ENCODE peak calls at places on chromosome 12, in four cellular contexts. One of them, this sample, is unnamed.

GRCh38 chr12:86260183-86260582 is 4.0 kb upstream of the MGAT4C start:
- DNase-seq in mammary epithelial cell: no peak
- DNase-seq in glomerular endothelial cell: no peak
- DNase-seq in MM.1S: no peak
- DNase-seq in this sample: no peak

GRCh38 chr12:120466560-120467315 is 2.8 kb downstream of the SRSF9 start:
- DNase-seq in mammary epithelial cell: peak
- DNase-seq in glomerular endothelial cell: no peak
- DNase-seq in MM.1S: no peak
- DNase-seq in this sample: no peak

GRCh38 chr12:55707841-55708694 is at the start of gene ITGA7:
- DNase-seq in mammary epithelial cell: no peak
- DNase-seq in glomerular endothelial cell: no peak
- DNase-seq in MM.1S: peak
- DNase-seq in this sample: no peak

GRCh38 chr12:6469609-6470374 is 685 bp downstream of the VAMP1 start:
- DNase-seq in mammary epithelial cell: no peak
- DNase-seq in glomerular endothelial cell: no peak
- DNase-seq in MM.1S: peak
- DNase-seq in this sample: no peak

GRCh38 chr12:94767971-94768370 is 117.6 kb upstream of the TMCC3 start:
- DNase-seq in mammary epithelial cell: no peak
- DNase-seq in glomerular endothelial cell: no peak
- DNase-seq in MM.1S: no peak
- DNase-seq in this sample: no peak

GRCh38 chr12:74144396-74144795 is 393.2 kb upstream of the ATXN7L3B start:
- DNase-seq in mammary epithelial cell: no peak
- DNase-seq in glomerular endothelial cell: no peak
- DNase-seq in MM.1S: no peak
- DNase-seq in this sample: no peak

GRCh38 chr12:82955020-82955419 is 268.3 kb downstream of the TMTC2 start:
- DNase-seq in mammary epithelial cell: no peak
- DNase-seq in glomerular endothelial cell: no peak
- DNase-seq in MM.1S: no peak
- DNase-seq in this sample: no peak

GRCh38 chr12:119156401-119156800 is 22.3 kb upstream of the HSPB8 start:
- DNase-seq in mammary epithelial cell: no peak
- DNase-seq in glomerular endothelial cell: no peak
- DNase-seq in MM.1S: no peak
- DNase-seq in this sample: no peak

GRCh38 chr12:132839558-132840235 is 11.0 kb upstream of the GOLGA3 start:
- DNase-seq in mammary epithelial cell: no peak
- DNase-seq in glomerular endothelial cell: no peak
- DNase-seq in MM.1S: no peak
- DNase-seq in this sample: no peak

GRCh38 chr12:52346596-52346995 is 20.7 kb downstream of the KRT85 start:
- DNase-seq in mammary epithelial cell: no peak
- DNase-seq in glomerular endothelial cell: no peak
- DNase-seq in MM.1S: peak
- DNase-seq in this sample: no peak

GRCh38 chr12:57835366-57836288 is 10.9 kb downstream of the CTDSP2 start:
- DNase-seq in mammary epithelial cell: no peak
- DNase-seq in glomerular endothelial cell: no peak
- DNase-seq in MM.1S: no peak
- DNase-seq in this sample: no peak

GRCh38 chr12:81329088-81329487 is 251.2 kb downstream of the ACSS3 start:
- DNase-seq in mammary epithelial cell: peak
- DNase-seq in glomerular endothelial cell: no peak
- DNase-seq in MM.1S: peak
- DNase-seq in this sample: no peak

GRCh38 chr12:28489256-28489655 is 299.0 kb downstream of the CCDC91 start:
- DNase-seq in mammary epithelial cell: peak
- DNase-seq in glomerular endothelial cell: no peak
- DNase-seq in MM.1S: no peak
- DNase-seq in this sample: peak

GRCh38 chr12:9651265-9651729 is 18.2 kb upstream of the CLEC2D start:
- DNase-seq in mammary epithelial cell: peak
- DNase-seq in glomerular endothelial cell: peak
- DNase-seq in MM.1S: no peak
- DNase-seq in this sample: no peak

GRCh38 chr12:93089805-93090569 is 160.9 kb upstream of the EEA1 start:
- DNase-seq in mammary epithelial cell: peak
- DNase-seq in glomerular endothelial cell: peak
- DNase-seq in MM.1S: no peak
- DNase-seq in this sample: peak

GRCh38 chr12:54016478-54016964 is 7.7 kb downstream of the HOXC8 start:
- DNase-seq in mammary epithelial cell: peak
- DNase-seq in glomerular endothelial cell: no peak
- DNase-seq in MM.1S: no peak
- DNase-seq in this sample: no peak

GRCh38 chr12:110916295-110916875 is 4.0 kb downstream of the MYL2 start:
- DNase-seq in mammary epithelial cell: peak
- DNase-seq in glomerular endothelial cell: no peak
- DNase-seq in MM.1S: no peak
- DNase-seq in this sample: no peak

GRCh38 chr12:6199211-6199530 is 1.0 kb upstream of the CD9 start:
- DNase-seq in mammary epithelial cell: no peak
- DNase-seq in glomerular endothelial cell: no peak
- DNase-seq in MM.1S: no peak
- DNase-seq in this sample: no peak